ENCODE peak calls at places on chromosomes 6 and 20, in four cellular contexts. K is A172; A is NCI-H2081; L is stimulated activated CD8-positive, alpha-beta memory T cell treated with anti-CD3 and anti-CD28 coated beads, Interleukin-2, amount 100 ng/mL, for 1 hour. N is an unnamed sample.

GRCh38 chr6:67882436-67883311 is 752.4 kb upstream of the ADGRB3 start:
- DNase-seq in K (no peak), A (no peak), L (no peak), N (no peak)

GRCh38 chr6:49929340-49929739 is 34.6 kb downstream of the DEFB114 start:
- DNase-seq in K (no peak), A (no peak), L (no peak), N (no peak)

GRCh38 chr6:46015119-46015968 is at the start of gene CLIC5:
- DNase-seq in K (no peak), A (peak), L (no peak), N (peak)

GRCh38 chr6:43869091-43869710 is 99.2 kb downstream of the VEGFA start:
- DNase-seq in K (no peak), A (no peak), L (no peak), N (no peak)

GRCh38 chr20:10649817-10650200 is 24.0 kb downstream of the JAG1 start:
- DNase-seq in K (no peak), A (no peak), L (no peak), N (no peak)

GRCh38 chr6:154928325-154928922 is 66.7 kb upstream of the TIAM2 start:
- DNase-seq in K (peak), A (peak), L (peak), N (peak)

GRCh38 chr20:61042501-61043385 is 209.3 kb upstream of the CDH4 start:
- DNase-seq in K (no peak), A (no peak), L (no peak), N (no peak)

GRCh38 chr6:55528624-55529023 is 50.4 kb downstream of the HMGCLL1 start:
- DNase-seq in K (peak), A (no peak), L (no peak), N (no peak)

N was measured in T follicular helper cell.